ENCODE peak calls at places on chromosomes 7 and 10, in five cellular contexts. M, U, R, C and S are unnamed samples. For H3K27me3, the result is how much of the 10 kb centered on the place peaks cover.

GRCh38 chr10:79316671-79317431 is 30.4 kb upstream of the PPIF start:
- DNase-seq in M (peak), U (no peak), R (no peak), C (no peak), S (peak)

GRCh38 chr10:4338768-4339167 is 487.2 kb upstream of the AKR1E2 start:
- DNase-seq in M (no peak), U (no peak), R (no peak), C (no peak), S (no peak)

GRCh38 chr7:47647213-47647985 is 65.5 kb upstream of the TNS3 start:
- DNase-seq in M (no peak), U (no peak), R (no peak), C (no peak), S (no peak)

GRCh38 chr7:30926323-30926722 is 14.7 kb downstream of the AQP1 start:
- DNase-seq in M (no peak), U (no peak), R (no peak), C (no peak), S (no peak)

GRCh38 chr7:66413379-66414114 is 208.4 kb downstream of the TPST1 start:
- DNase-seq in M (peak), U (peak), R (peak), C (peak), S (peak)

GRCh38 chr10:33032354-33033254 is 74.6 kb upstream of the ITGB1 start:
- DNase-seq in M (peak), U (no peak), R (no peak), C (no peak), S (no peak)

GRCh38 chr7:68148440-68148839 is 1151.8 kb downstream of the TYW1 start:
- DNase-seq in M (no peak), U (no peak), R (no peak), C (no peak), S (no peak)

GRCh38 chr10:125208854-125209545 is 48.6 kb upstream of the CTBP2 start:
- DNase-seq in M (no peak), U (no peak), R (no peak), C (no peak), S (no peak)

GRCh38 chr10:132735341-132735775 is 50.6 kb downstream of the NKX6-2 start:
- DNase-seq in M (no peak), U (no peak), R (no peak), C (no peak), S (no peak)

GRCh38 chr10:132611026-132611910 is 73.7 kb downstream of the INPP5A start:
- DNase-seq in M (no peak), U (no peak), R (no peak), C (no peak), S (no peak)

GRCh38 chr10:36721851-36722250 is 403.5 kb upstream of the ANKRD30A start:
- DNase-seq in M (peak), U (peak), R (no peak), C (no peak), S (no peak)

GRCh38 chr7:27709137-27710075 is 30.6 kb upstream of the TAX1BP1 start:
- DNase-seq in M (peak), U (no peak), R (no peak), C (no peak), S (no peak)

GRCh38 chr10:32795598-32796183 is 162.3 kb downstream of the ITGB1 start:
- DNase-seq in M (peak), U (peak), R (no peak), C (no peak), S (peak)

GRCh38 chr10:129759214-129760002 is 204.7 kb downstream of the EBF3 start:
- DNase-seq in M (no peak), U (no peak), R (no peak), C (no peak), S (no peak)

GRCh38 chr7:156579566-156579965 is 61.0 kb upstream of the RNF32 start:
- DNase-seq in M (no peak), U (no peak), R (no peak), C (no peak), S (no peak)

GRCh38 chr10:89921422-89921821 is 220.0 kb downstream of the KIF20B start:
- DNase-seq in M (no peak), U (no peak), R (no peak), C (no peak), S (no peak)

GRCh38 chr10:17676919-17677318 is 33.0 kb downstream of the STAM start:
- DNase-seq in M (no peak), U (no peak), R (no peak), C (no peak), S (no peak)

GRCh38 chr7:70735313-70735712 is 396.6 kb upstream of the GALNT17 start:
- DNase-seq in M (no peak), U (no peak), R (no peak), C (no peak), S (no peak)

GRCh38 chr10:132448248-132448731 is 51.3 kb downstream of the PWWP2B start:
- DNase-seq in M (no peak), U (peak), R (peak), C (peak), S (peak)

GRCh38 chr10:31359979-31360378 is 41.0 kb downstream of the ZEB1 start:
- DNase-seq in M (no peak), U (peak), R (no peak), C (no peak), S (no peak)

GRCh38 chr7:117731455-117731854 is 141.8 kb downstream of the CTTNBP2 start:
- DNase-seq in M (peak), U (no peak), R (no peak), C (no peak), S (no peak)

GRCh38 chr7:97272237-97272975 is 154.9 kb downstream of the SDHAF3 start:
- DNase-seq in M (no peak), U (no peak), R (no peak), C (no peak), S (no peak)

GRCh38 chr7:2504818-2505375 is 14.7 kb upstream of the LFNG start:
- DNase-seq in M (no peak), U (no peak), R (no peak), C (no peak), S (peak)

GRCh38 chr7:155256761-155257481 is 40.8 kb upstream of the INSIG1 start:
- DNase-seq in M (no peak), U (no peak), R (no peak), C (no peak), S (no peak)

GRCh38 chr10:16787361-16787791 is 29.8 kb downstream of the RSU1 start:
- DNase-seq in M (no peak), U (no peak), R (peak), C (no peak), S (peak)

GRCh38 chr10:128908109-128908898 is 558.7 kb upstream of the MGMT start:
- DNase-seq in M (no peak), U (no peak), R (no peak), C (no peak), S (no peak)

GRCh38 chr10:130749911-130750310 is 561.6 kb downstream of the TCERG1L start:
- DNase-seq in M (no peak), U (no peak), R (no peak), C (no peak), S (no peak)

DNA sequence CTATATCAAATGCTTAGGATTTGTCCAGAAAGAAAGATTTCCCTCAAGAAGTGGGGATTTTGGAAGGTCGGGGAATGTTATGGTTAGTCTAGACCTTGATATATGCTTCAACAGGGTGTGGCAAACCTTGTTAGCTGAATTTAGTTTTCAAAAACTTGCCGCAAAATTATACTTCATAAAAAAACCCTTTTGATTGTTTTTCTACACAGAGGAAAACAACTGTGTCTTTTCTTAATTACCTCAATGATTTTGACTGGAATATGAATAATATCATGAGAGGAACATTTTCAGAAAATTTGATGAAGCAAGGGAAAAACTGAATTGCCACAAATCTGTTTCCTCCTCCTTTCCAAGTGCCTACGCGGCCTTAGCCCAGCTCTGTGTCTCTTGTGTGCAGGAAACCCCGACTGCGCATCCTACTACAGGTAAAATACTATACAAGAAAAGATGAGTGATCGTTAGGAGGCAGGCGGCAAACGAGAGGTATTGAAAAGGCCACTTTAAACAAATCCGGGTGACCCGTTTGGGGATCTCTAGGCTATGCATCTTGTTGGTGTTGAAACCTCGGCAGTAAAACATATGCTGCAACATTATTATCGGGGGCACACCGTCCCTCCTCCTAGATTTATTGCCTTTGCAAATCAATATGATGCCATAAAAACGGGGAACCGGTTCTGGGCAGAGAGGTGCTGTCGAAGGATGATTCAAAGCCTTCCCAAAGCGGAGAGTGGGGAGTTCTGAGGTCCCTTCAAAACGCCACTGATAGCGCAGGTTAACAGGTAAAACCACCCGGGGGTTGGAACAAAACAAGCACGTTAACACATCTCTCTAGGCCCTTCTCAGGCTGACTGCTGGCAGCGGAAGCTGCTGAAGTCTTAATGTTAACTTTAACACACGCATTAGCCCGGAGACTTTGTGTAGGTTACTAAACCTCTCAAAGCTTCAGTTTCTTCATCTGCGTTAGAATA is 2.3 kb upstream of the TBX20 start:
- DNase-seq in M (no peak), U (no peak), R (no peak), C (no peak), S (no peak)
- H3K27me3 ChIP-seq in M (half or more), U (half or more), R (half or more), C (half or more), S (half or more)

GRCh38 chr10:106182542-106182941 is 982.0 kb downstream of the SORCS1 start:
- DNase-seq in M (no peak), U (peak), R (no peak), C (no peak), S (no peak)
- H3K27me3 ChIP-seq in M (under half), U (under half), R (under half), C (under half), S (under half)

GRCh38 chr7:151254851-151255250 is 6.4 kb upstream of the SMARCD3 start:
- DNase-seq in M (no peak), U (no peak), R (no peak), C (no peak), S (no peak)

GRCh38 chr7:151254316-151254715 is 5.8 kb upstream of the SMARCD3 start:
- DNase-seq in M (no peak), U (no peak), R (no peak), C (no peak), S (peak)

GRCh38 chr7:151251328-151251925 is 2.9 kb upstream of the SMARCD3 start:
- DNase-seq in M (peak), U (peak), R (no peak), C (peak), S (no peak)

GRCh38 chr7:151251926-151252835 is 3.7 kb upstream of the SMARCD3 start:
- DNase-seq in M (peak), U (peak), R (no peak), C (peak), S (peak)

GRCh38 chr7:151252961-151253691 is 4.6 kb upstream of the SMARCD3 start:
- DNase-seq in M (no peak), U (no peak), R (no peak), C (no peak), S (peak)
- H3K27me3 ChIP-seq in M (under half), U (under half), R (under half), C (under half), S (under half)

GRCh38 chr10:97062058-97062457 is 123.7 kb downstream of the SLIT1 start:
- DNase-seq in M (no peak), U (no peak), R (no peak), C (no peak), S (no peak)
- H3K27me3 ChIP-seq in M (half or more), U (under half), R (under half), C (under half), S (under half)

DNA sequence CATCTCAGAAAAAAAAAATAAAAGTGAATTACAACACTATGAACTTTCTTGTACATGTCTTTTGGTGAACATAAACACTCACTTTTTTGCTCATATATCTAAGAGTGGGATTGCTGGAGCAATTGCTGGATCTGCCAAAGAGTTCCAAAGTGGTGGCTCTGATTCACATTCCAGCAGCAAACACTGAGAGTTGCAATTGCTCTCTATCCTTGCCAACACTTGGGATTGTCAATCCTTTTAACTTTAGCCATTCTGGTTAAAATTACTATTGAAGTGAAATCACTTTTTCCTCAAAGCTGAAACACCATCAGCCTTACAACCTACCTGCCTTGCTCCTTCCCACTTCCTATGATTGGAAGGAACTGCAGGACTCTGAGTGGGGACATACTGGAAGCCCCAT is 70.7 kb downstream of the CDHR3 start:
- DNase-seq in M (no peak), U (no peak), R (no peak), C (no peak), S (no peak)
- H3K27me3 ChIP-seq in M (under half), U (under half), R (under half), C (under half), S (under half)

GRCh38 chr10:123475466-123475865 is 190.7 kb upstream of the GPR26 start:
- DNase-seq in M (no peak), U (peak), R (no peak), C (no peak), S (no peak)
- H3K27me3 ChIP-seq in M (under half), U (under half), R (under half), C (under half), S (under half)

GRCh38 chr10:93773120-93773519 is 15.4 kb downstream of the LGI1 start:
- DNase-seq in M (no peak), U (no peak), R (no peak), C (no peak), S (no peak)
- H3K27me3 ChIP-seq in M (under half), U (under half), R (under half), C (under half), S (under half)

DNA sequence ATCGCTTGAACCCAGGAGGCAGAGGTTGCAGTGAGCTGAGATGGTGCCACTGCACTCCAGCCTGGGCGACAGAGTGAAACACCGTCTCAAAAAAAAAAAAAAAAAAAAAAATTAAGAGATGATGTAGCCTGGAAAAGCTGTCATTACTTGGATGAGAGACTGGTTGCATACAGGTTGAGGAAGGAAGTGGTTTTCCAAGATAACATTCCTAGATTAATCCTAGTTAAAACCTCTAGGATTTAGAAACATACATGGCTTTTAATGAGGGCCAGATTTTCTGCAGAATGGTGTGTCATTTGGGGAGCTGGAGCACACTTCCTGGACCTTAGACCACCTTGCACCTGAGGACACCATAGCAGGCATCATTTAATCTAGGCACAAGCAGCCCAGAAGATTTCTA is 17.8 kb downstream of the VWA2 start:
- DNase-seq in M (no peak), U (no peak), R (no peak), C (no peak), S (no peak)
- H3K27me3 ChIP-seq in M (under half), U (under half), R (under half), C (under half), S (under half)

DNA sequence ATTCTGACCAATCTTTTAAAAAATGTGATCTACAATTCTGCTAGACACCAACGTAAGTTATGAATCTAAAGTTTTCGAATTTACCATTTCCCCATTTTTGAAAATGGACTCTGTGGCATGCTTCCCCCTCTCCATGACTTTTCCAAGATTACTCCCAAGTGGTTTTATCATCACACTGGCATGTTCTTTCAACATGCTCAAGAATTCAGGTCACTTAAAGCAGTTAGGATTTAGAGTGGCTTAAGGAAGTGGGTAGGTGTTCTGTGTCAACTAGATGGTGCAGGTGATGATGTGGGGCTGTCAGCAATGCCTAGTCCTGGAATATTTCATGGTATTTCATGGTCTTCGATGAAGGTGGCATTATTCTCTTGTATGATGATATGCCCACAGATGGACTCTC is 164.0 kb upstream of the ASAH2 start:
- DNase-seq in M (no peak), U (no peak), R (no peak), C (no peak), S (no peak)
- H3K27me3 ChIP-seq in M (under half), U (under half), R (under half), C (under half), S (under half)

DNA sequence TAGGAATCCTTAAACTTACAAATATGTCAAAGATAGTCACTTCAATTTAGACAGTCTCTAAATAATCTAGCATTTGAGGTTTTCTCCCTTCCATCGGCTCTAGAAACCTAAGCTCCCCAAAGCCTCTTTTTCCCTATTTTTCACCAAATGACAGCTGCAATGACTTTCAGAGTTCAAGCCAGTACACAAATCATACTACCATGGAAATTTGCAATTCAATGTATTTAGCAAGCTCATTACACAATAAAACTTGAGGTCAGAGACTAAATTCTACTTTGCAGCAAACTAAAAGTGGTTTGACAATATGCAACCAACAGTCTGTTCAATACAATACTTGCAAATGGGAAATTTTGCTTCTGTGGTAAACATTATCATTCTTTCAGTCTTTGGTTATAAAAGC is 80.3 kb downstream of the SKIDA1 start:
- DNase-seq in M (no peak), U (no peak), R (no peak), C (no peak), S (no peak)
- H3K27me3 ChIP-seq in M (under half), U (under half), R (under half), C (under half), S (under half)